ENCODE peak calls at places on chromosomes 11 and 22, in ten cellular contexts. One of them, this sample, is unnamed.

GRCh38 chr11:63880031-63880841 is 36.7 kb downstream of the RCOR2 start:
- DNase-seq in activated T-cell treated with anti-CD3 and anti-CD28 coated beads, Interleukin-2, amount 50 U/mL, for 48 hours: no peak
- DNase-seq in naive thymus-derived CD8-positive, alpha-beta T cell: no peak
- DNase-seq in GM23338: no peak
- DNase-seq in heart left ventricle: no peak
- DNase-seq in right lobe of liver: no peak
- DNase-seq in substantia nigra: no peak
- DNase-seq in NCI-H1417: no peak
- DNase-seq in cardiac fibroblast: peak; percentile 75
- DNase-seq in activated effector memory CD4-positive, alpha-beta T cell treated with Interleukin-2 at 50 U/mL for 16 hours: no peak
- DNase-seq in this sample: no peak

GRCh38 chr22:42431401-42432019 is 693 bp downstream of the NFAM1 start:
- DNase-seq in GM23338: no peak
- DNase-seq in naive thymus-derived CD8-positive, alpha-beta T cell: no peak
- DNase-seq in heart left ventricle: no peak
- DNase-seq in right lobe of liver: no peak
- DNase-seq in NCI-H1417: no peak
- DNase-seq in activated effector memory CD4-positive, alpha-beta T cell treated with Interleukin-2 at 50 U/mL for 16 hours: no peak
- DNase-seq in substantia nigra: peak; percentile 46
- DNase-seq in cardiac fibroblast: no peak
- DNase-seq in activated T-cell treated with anti-CD3 and anti-CD28 coated beads, Interleukin-2, amount 50 U/mL, for 48 hours: no peak
- DNase-seq in this sample: no peak

GRCh38 chr11:102359372-102359771 is 12.4 kb downstream of the BIRC2 start:
- DNase-seq in activated effector memory CD4-positive, alpha-beta T cell treated with Interleukin-2 at 50 U/mL for 16 hours: no peak
- DNase-seq in GM23338: no peak
- DNase-seq in substantia nigra: no peak
- DNase-seq in cardiac fibroblast: no peak
- DNase-seq in NCI-H1417: no peak
- DNase-seq in activated T-cell treated with anti-CD3 and anti-CD28 coated beads, Interleukin-2, amount 50 U/mL, for 48 hours: no peak
- DNase-seq in right lobe of liver: no peak
- DNase-seq in heart left ventricle: no peak
- DNase-seq in naive thymus-derived CD8-positive, alpha-beta T cell: no peak
- DNase-seq in this sample: no peak

GRCh38 chr11:35289821-35290220 is 129.5 kb downstream of the SLC1A2 start:
- DNase-seq in activated effector memory CD4-positive, alpha-beta T cell treated with Interleukin-2 at 50 U/mL for 16 hours: no peak
- DNase-seq in cardiac fibroblast: peak; percentile 89
- DNase-seq in right lobe of liver: no peak
- DNase-seq in heart left ventricle: no peak
- DNase-seq in substantia nigra: no peak
- DNase-seq in activated T-cell treated with anti-CD3 and anti-CD28 coated beads, Interleukin-2, amount 50 U/mL, for 48 hours: no peak
- DNase-seq in NCI-H1417: no peak
- DNase-seq in naive thymus-derived CD8-positive, alpha-beta T cell: no peak
- DNase-seq in GM23338: no peak
- DNase-seq in this sample: no peak

GRCh38 chr11:134207538-134208239 is 16.1 kb downstream of the NCAPD3 start:
- DNase-seq in GM23338: peak; percentile 64
- DNase-seq in activated T-cell treated with anti-CD3 and anti-CD28 coated beads, Interleukin-2, amount 50 U/mL, for 48 hours: peak; percentile 80
- DNase-seq in cardiac fibroblast: peak; percentile 36
- DNase-seq in naive thymus-derived CD8-positive, alpha-beta T cell: peak; percentile 56
- DNase-seq in activated effector memory CD4-positive, alpha-beta T cell treated with Interleukin-2 at 50 U/mL for 16 hours: peak; percentile 48
- DNase-seq in NCI-H1417: peak; percentile 10
- DNase-seq in heart left ventricle: no peak
- DNase-seq in right lobe of liver: peak; percentile 54
- DNase-seq in substantia nigra: no peak
- DNase-seq in this sample: no peak

GRCh38 chr11:10414659-10415058 is 40.4 kb upstream of the AMPD3 start:
- DNase-seq in GM23338: peak; percentile 27
- DNase-seq in naive thymus-derived CD8-positive, alpha-beta T cell: no peak
- DNase-seq in right lobe of liver: no peak
- DNase-seq in NCI-H1417: no peak
- DNase-seq in activated effector memory CD4-positive, alpha-beta T cell treated with Interleukin-2 at 50 U/mL for 16 hours: no peak
- DNase-seq in cardiac fibroblast: peak; percentile 49
- DNase-seq in substantia nigra: no peak
- DNase-seq in heart left ventricle: peak; percentile 80
- DNase-seq in activated T-cell treated with anti-CD3 and anti-CD28 coated beads, Interleukin-2, amount 50 U/mL, for 48 hours: no peak
- DNase-seq in this sample: no peak

GRCh38 chr11:9203715-9204311 is 61.3 kb downstream of the DENND5A start:
- DNase-seq in activated effector memory CD4-positive, alpha-beta T cell treated with Interleukin-2 at 50 U/mL for 16 hours: no peak
- DNase-seq in cardiac fibroblast: no peak
- DNase-seq in NCI-H1417: no peak
- DNase-seq in heart left ventricle: no peak
- DNase-seq in substantia nigra: no peak
- DNase-seq in activated T-cell treated with anti-CD3 and anti-CD28 coated beads, Interleukin-2, amount 50 U/mL, for 48 hours: no peak
- DNase-seq in GM23338: peak; percentile 50
- DNase-seq in naive thymus-derived CD8-positive, alpha-beta T cell: peak; percentile 35
- DNase-seq in right lobe of liver: no peak
- DNase-seq in this sample: no peak

GRCh38 chr22:21959274-21960074 is 6.8 kb upstream of the PPM1F start:
- DNase-seq in substantia nigra: no peak
- DNase-seq in activated T-cell treated with anti-CD3 and anti-CD28 coated beads, Interleukin-2, amount 50 U/mL, for 48 hours: no peak
- DNase-seq in naive thymus-derived CD8-positive, alpha-beta T cell: no peak
- DNase-seq in NCI-H1417: no peak
- DNase-seq in GM23338: no peak
- DNase-seq in activated effector memory CD4-positive, alpha-beta T cell treated with Interleukin-2 at 50 U/mL for 16 hours: no peak
- DNase-seq in cardiac fibroblast: no peak
- DNase-seq in right lobe of liver: no peak
- DNase-seq in heart left ventricle: peak; percentile 61
- DNase-seq in this sample: no peak

GRCh38 chr11:85723088-85723487 is 37.1 kb upstream of the CCDC89 start:
- DNase-seq in substantia nigra: no peak
- DNase-seq in heart left ventricle: no peak
- DNase-seq in naive thymus-derived CD8-positive, alpha-beta T cell: no peak
- DNase-seq in activated effector memory CD4-positive, alpha-beta T cell treated with Interleukin-2 at 50 U/mL for 16 hours: no peak
- DNase-seq in GM23338: no peak
- DNase-seq in NCI-H1417: no peak
- DNase-seq in right lobe of liver: no peak
- DNase-seq in activated T-cell treated with anti-CD3 and anti-CD28 coated beads, Interleukin-2, amount 50 U/mL, for 48 hours: no peak
- DNase-seq in cardiac fibroblast: no peak
- DNase-seq in this sample: no peak

GRCh38 chr11:86737752-86738151 is 62.6 kb upstream of the PRSS23 start:
- DNase-seq in cardiac fibroblast: peak; percentile 92
- DNase-seq in activated T-cell treated with anti-CD3 and anti-CD28 coated beads, Interleukin-2, amount 50 U/mL, for 48 hours: no peak
- DNase-seq in activated effector memory CD4-positive, alpha-beta T cell treated with Interleukin-2 at 50 U/mL for 16 hours: no peak
- DNase-seq in substantia nigra: no peak
- DNase-seq in GM23338: no peak
- DNase-seq in heart left ventricle: no peak
- DNase-seq in NCI-H1417: no peak
- DNase-seq in right lobe of liver: no peak
- DNase-seq in naive thymus-derived CD8-positive, alpha-beta T cell: no peak
- DNase-seq in this sample: no peak

This sample was measured in smooth muscle cell of the brain vasculature.